ENCODE peak calls at places on chromosomes 16 and 17, in eight cellular contexts. U, C, D, I, N, E, Q and W are unnamed samples.

GRCh38 chr16:17134586-17134985 is 336.2 kb downstream of the XYLT1 start:
- DNase-seq in U (no peak), C (no peak), D (no peak), I (no peak), N (no peak), E (no peak), Q (no peak), W (no peak)

GRCh38 chr17:59844884-59845594 is 47.7 kb downstream of the TUBD1 start:
- DNase-seq in U (no peak), C (peak), D (no peak), I (no peak), N (peak), E (peak), Q (no peak), W (no peak)

GRCh38 chr17:78325076-78325712 is 34.7 kb downstream of the SOCS3 start:
- DNase-seq in U (no peak), C (no peak), D (no peak), I (no peak), N (peak), E (peak), Q (no peak), W (no peak)

GRCh38 chr16:62760398-62760797 is 724.2 kb upstream of the CDH8 start:
- DNase-seq in U (no peak), C (no peak), D (no peak), I (no peak), N (no peak), E (no peak), Q (no peak), W (no peak)

GRCh38 chr16:60304078-60304477 is 1570.0 kb upstream of the GOT2 start:
- DNase-seq in U (no peak), C (no peak), D (no peak), I (no peak), N (no peak), E (no peak), Q (no peak), W (no peak)

GRCh38 chr17:4950757-4951204 is at the start of gene ENO3:
- DNase-seq in U (no peak), C (no peak), D (no peak), I (no peak), N (no peak), E (no peak), Q (no peak), W (no peak)

GRCh38 chr16:17469742-17470001 is 1.1 kb downstream of the XYLT1 start:
- DNase-seq in U (no peak), C (no peak), D (no peak), I (no peak), N (no peak), E (no peak), Q (no peak), W (no peak)

GRCh38 chr17:2874211-2874686 is 78.0 kb downstream of the RAP1GAP2 start:
- DNase-seq in U (no peak), C (peak), D (no peak), I (no peak), N (no peak), E (no peak), Q (no peak), W (no peak)